ENCODE peak calls at places on chromosome 4, in nine cellular contexts. G is activated naive CD4-positive, alpha-beta T cell treated with Interleukin-2 at 50 U/mL for 16 hours; H is mammary epithelial cell; K is choroid plexus epithelial cell; D is activated T-cell treated with anti-CD3 and anti-CD28 coated beads, Interleukin-2, amount 50 U/mL, for 72 hours; Z is caudate nucleus; S is A549; W is KBM-7; E is retina. B is an unnamed sample.

GRCh38 chr4:102503301-102503746 is 2.2 kb downstream of the NFKB1 start:
- DNase-seq in G (no peak), H (no peak), K (no peak), D (no peak), Z (no peak), S (peak), W (peak), E (no peak), B (no peak)

GRCh38 chr4:169184686-169185085 is 86.1 kb downstream of the SH3RF1 start:
- DNase-seq in G (no peak), H (peak), K (no peak), D (no peak), Z (no peak), S (no peak), W (no peak), E (no peak), B (no peak)

GRCh38 chr4:78565971-78566372 is 14.4 kb downstream of the ANXA3 start:
- DNase-seq in G (no peak), H (peak), K (peak), D (no peak), Z (no peak), S (peak), W (no peak), E (no peak), B (no peak)

GRCh38 chr4:159487284-159487747 is 384.4 kb downstream of the RAPGEF2 start:
- DNase-seq in G (no peak), H (peak), K (peak), D (peak), Z (peak), S (peak), W (peak), E (peak), B (peak)

GRCh38 chr4:1871471-1872021 is 353 bp downstream of the NSD2 start:
- DNase-seq in G (no peak), H (peak), K (no peak), D (peak), Z (no peak), S (peak), W (no peak), E (no peak), B (peak)

GRCh38 chr4:162456106-162456505 is 292.3 kb upstream of the FSTL5 start:
- DNase-seq in G (no peak), H (peak), K (no peak), D (no peak), Z (no peak), S (no peak), W (no peak), E (no peak), B (no peak)

GRCh38 chr4:80452055-80452454 is 116.5 kb downstream of the CFAP299 start:
- DNase-seq in G (no peak), H (no peak), K (no peak), D (no peak), Z (no peak), S (no peak), W (no peak), E (no peak), B (no peak)

GRCh38 chr4:123339507-123340380 is 56.9 kb upstream of the SPRY1 start:
- DNase-seq in G (no peak), H (no peak), K (no peak), D (no peak), Z (no peak), S (no peak), W (no peak), E (no peak), B (no peak)

GRCh38 chr4:47690611-47691010 is 147.3 kb downstream of the CORIN start:
- DNase-seq in G (no peak), H (no peak), K (peak), D (no peak), Z (no peak), S (no peak), W (no peak), E (no peak), B (no peak)

GRCh38 chr4:77579406-77580076 is 26.1 kb upstream of the CXCL13 start:
- DNase-seq in G (no peak), H (peak), K (peak), D (no peak), Z (no peak), S (peak), W (no peak), E (no peak), B (no peak)

GRCh38 chr4:183200453-183200852 is 101.4 kb downstream of the WWC2 start:
- DNase-seq in G (no peak), H (peak), K (peak), D (no peak), Z (no peak), S (peak), W (no peak), E (no peak), B (no peak)

B was measured in neuronal stem cell.